ENCODE peak calls at places on chromosomes 6 and 20, in four cellular contexts. F is K562, Z is GM12878, S is H1. G is an unnamed sample.

GRCh38 chr20:46267108-46267820 is 41.0 kb downstream of the CDH22 start:
- DNase-seq in F (no peak), Z (no peak), S (no peak), G (no peak)

GRCh38 chr6:45031601-45032000 is 296.5 kb upstream of the RUNX2 start:
- DNase-seq in F (no peak), Z (no peak), S (no peak), G (no peak)

GRCh38 chr20:56964886-56965285 is 301.6 kb downstream of the BMP7 start:
- DNase-seq in F (no peak), Z (no peak), S (no peak), G (no peak)

GRCh38 chr6:156630613-156631302 is 146.4 kb upstream of the ARID1B start:
- DNase-seq in F (no peak), Z (no peak), S (no peak), G (no peak)

GRCh38 chr20:22386300-22386623 is 198.1 kb downstream of the FOXA2 start:
- DNase-seq in F (no peak), Z (no peak), S (no peak), G (no peak)

GRCh38 chr6:20873425-20874190 is 339.4 kb downstream of the CDKAL1 start:
- DNase-seq in F (no peak), Z (no peak), S (no peak), G (no peak)

GRCh38 chr6:5384276-5384675 is 123.0 kb downstream of the FARS2 start:
- DNase-seq in F (no peak), Z (no peak), S (no peak), G (no peak)

GRCh38 chr20:24765316-24766142 is 183.5 kb upstream of the CST7 start:
- DNase-seq in F (no peak), Z (no peak), S (no peak), G (no peak)

GRCh38 chr6:40509163-40509562 is 78.0 kb downstream of the LRFN2 start:
- DNase-seq in F (no peak), Z (no peak), S (no peak), G (no peak)

GRCh38 chr6:130524552-130524951 is 158.7 kb downstream of the TMEM200A start:
- DNase-seq in F (no peak), Z (no peak), S (no peak), G (no peak)
- TF ChIP-seq NRF1 in F (no peak), Z (no peak), S (no peak), G (no peak)

GRCh38 chr6:158865769-158866168 is 46.6 kb upstream of the EZR start:
- DNase-seq in F (no peak), Z (no peak), S (no peak), G (no peak)
- TF ChIP-seq NRF1 in F (no peak), Z (no peak), S (no peak), G (no peak)

DNA sequence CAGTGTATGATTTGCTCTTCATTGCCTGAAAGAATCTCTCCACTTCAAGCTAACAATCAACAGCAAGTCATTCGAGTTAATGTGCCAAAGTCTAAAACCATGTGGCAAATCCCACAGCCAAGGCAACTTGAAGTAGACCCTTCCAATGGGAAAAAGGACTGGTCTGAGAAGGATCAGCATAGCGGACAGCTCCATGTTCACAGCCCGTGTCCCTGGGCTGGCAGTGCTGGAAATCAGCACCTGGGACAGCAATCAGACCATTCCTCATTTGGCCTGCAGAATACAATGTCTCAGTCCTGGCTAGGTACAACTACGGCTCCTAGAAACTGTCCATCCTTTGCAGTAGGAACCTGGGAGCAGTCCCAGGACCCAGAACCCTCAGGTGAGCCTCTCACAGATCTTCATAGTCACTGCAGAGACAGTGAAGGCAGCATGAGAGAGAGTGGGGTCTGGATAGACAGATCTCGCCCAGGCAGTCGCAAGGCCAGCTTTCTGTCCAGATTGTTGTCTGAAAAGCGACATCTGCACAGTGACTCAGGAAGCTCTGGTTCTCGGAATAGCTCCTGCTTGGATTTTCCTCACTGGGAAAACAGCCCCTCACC is 1.1 kb downstream of the GJA10 start:
- DNase-seq in F (peak; percentile 37), Z (no peak), S (peak; percentile 76), G (peak; percentile 31)
- TF ChIP-seq NRF1 in F (no peak), Z (no peak), S (no peak), G (no peak)

GRCh38 chr6:122712864-122713612 is 66.5 kb upstream of the FABP7 start:
- DNase-seq in F (no peak), Z (no peak), S (no peak), G (no peak)

GRCh38 chr6:122712093-122712863 is 67.2 kb upstream of the FABP7 start:
- DNase-seq in F (peak; percentile 71), Z (no peak), S (no peak), G (no peak)

GRCh38 chr6:122714059-122714458 is 65.5 kb upstream of the FABP7 start:
- DNase-seq in F (no peak), Z (no peak), S (no peak), G (no peak)

GRCh38 chr6:122710908-122711307 is 68.6 kb upstream of the FABP7 start:
- DNase-seq in F (no peak), Z (no peak), S (no peak), G (no peak)

GRCh38 chr6:122709922-122710512 is 69.5 kb upstream of the FABP7 start:
- DNase-seq in F (no peak), Z (peak; percentile 11), S (no peak), G (no peak)
- TF ChIP-seq NRF1 in F (no peak), Z (no peak), S (no peak), G (no peak)